ENCODE peak calls at places on chromosome 4, in seven cellular contexts. S, X, B, D, O, A and U are unnamed samples.

GRCh38 chr4:7155611-7156071 is 36.7 kb upstream of the SORCS2 start:
- DNase-seq in S (no peak), X (no peak), B (no peak), D (no peak), O (no peak), A (no peak), U (no peak)

GRCh38 chr4:185387957-185388356 is 7.8 kb downstream of the LRP2BP start:
- DNase-seq in S (no peak), X (no peak), B (no peak), D (no peak), O (no peak), A (no peak), U (no peak)

GRCh38 chr4:4667643-4668081 is 125.8 kb upstream of the STX18 start:
- DNase-seq in S (no peak), X (no peak), B (no peak), D (no peak), O (no peak), A (no peak), U (no peak)

GRCh38 chr4:5050520-5050955 is 742 bp upstream of the STK32B start:
- DNase-seq in S (no peak), X (peak; percentile 41), B (no peak), D (peak; percentile 91), O (no peak), A (peak; percentile 14), U (no peak)

GRCh38 chr4:162241857-162242256 is 78.1 kb upstream of the FSTL5 start:
- DNase-seq in S (no peak), X (no peak), B (no peak), D (no peak), O (no peak), A (no peak), U (no peak)

GRCh38 chr4:108611360-108611759 is 9.0 kb upstream of the RPL34 start:
- DNase-seq in S (no peak), X (no peak), B (no peak), D (no peak), O (no peak), A (no peak), U (no peak)

GRCh38 chr4:114386637-114387233 is 211.9 kb upstream of the UGT8 start:
- DNase-seq in S (no peak), X (no peak), B (no peak), D (peak; percentile 6), O (no peak), A (no peak), U (no peak)

GRCh38 chr4:86970447-86971354 is 35.9 kb downstream of the AFF1 start:
- DNase-seq in S (no peak), X (no peak), B (no peak), D (no peak), O (no peak), A (no peak), U (no peak)

GRCh38 chr4:174794706-174795105 is 34.3 kb downstream of the GLRA3 start:
- DNase-seq in S (no peak), X (no peak), B (no peak), D (no peak), O (no peak), A (no peak), U (no peak)

GRCh38 chr4:6888506-6889071 is 21.0 kb upstream of the TBC1D14 start:
- DNase-seq in S (no peak), X (no peak), B (no peak), D (no peak), O (no peak), A (no peak), U (no peak)

GRCh38 chr4:148737071-148737470 is 294.9 kb upstream of the NR3C2 start:
- DNase-seq in S (no peak), X (no peak), B (no peak), D (no peak), O (no peak), A (no peak), U (no peak)

GRCh38 chr4:139493176-139493575 is 39.3 kb downstream of the RAB33B start:
- DNase-seq in S (no peak), X (no peak), B (no peak), D (no peak), O (no peak), A (no peak), U (no peak)